ENCODE peak calls at places on chromosomes 13 and 19, in seven cellular contexts. P is choroid plexus epithelial cell; G is effector memory CD4-positive, alpha-beta T cell; E is NCI-H146; O is stimulated activated CD4-positive, alpha-beta T cell treated with anti-CD3 and anti-CD28 coated beads, Interleukin-12 subunit alpha, Interleukin-12 subunit beta, amount 100 ng/mL, for 24 hours; B is T-helper 9 cell; D is HS-5. Q is an unnamed sample.

GRCh38 chr19:41427647-41428480 is 690 bp upstream of the B3GNT8 start:
- DNase-seq in P (peak; percentile 22), D (no peak), G (peak; percentile 61), E (no peak), O (no peak), B (peak; percentile 48), Q (no peak)

GRCh38 chr19:1768248-1768647 is 14.9 kb downstream of the ONECUT3 start:
- DNase-seq in D (no peak), O (no peak), G (no peak), E (no peak), B (no peak), P (no peak), Q (no peak)

GRCh38 chr13:40406405-40407138 is 259.9 kb downstream of the FOXO1 start:
- DNase-seq in P (peak; percentile 91), E (no peak), O (no peak), B (no peak), G (no peak), D (peak; percentile 34), Q (no peak)

GRCh38 chr13:23969672-23970071 is 72.4 kb upstream of the C1QTNF9B start:
- DNase-seq in E (peak; percentile 79), D (no peak), B (no peak), P (peak; percentile 85), G (no peak), O (no peak), Q (no peak)

GRCh38 chr13:61880576-61881283 is 465.1 kb upstream of the PCDH20 start:
- DNase-seq in G (no peak), B (no peak), P (peak; percentile 14), E (peak; percentile 2), D (no peak), O (no peak), Q (no peak)

GRCh38 chr13:21079761-21080730 is 18.7 kb upstream of the LATS2 start:
- DNase-seq in G (no peak), D (peak; percentile 72), O (no peak), P (peak; percentile 89), B (no peak), E (no peak), Q (no peak)

GRCh38 chr13:93226065-93226622 is 463 bp upstream of the GPC6 start:
- DNase-seq in B (no peak), O (no peak), G (no peak), D (no peak), E (no peak), P (no peak), Q (no peak)

GRCh38 chr19:16062789-16063188 is 13.5 kb upstream of the TPM4 start:
- DNase-seq in D (no peak), O (no peak), E (no peak), G (peak; percentile 46), B (peak; percentile 71), P (peak; percentile 59), Q (no peak)

GRCh38 chr13:75636339-75637095 is 387 bp downstream of the LMO7 start:
- DNase-seq in D (no peak), G (peak; percentile 3), E (peak; percentile 87), P (peak; percentile 46), B (peak; percentile 19), O (peak; percentile 9), Q (no peak)

GRCh38 chr13:80296638-80297037 is 44.3 kb downstream of the SPRY2 start:
- DNase-seq in G (no peak), O (no peak), P (no peak), B (no peak), D (no peak), E (no peak), Q (no peak)

GRCh38 chr19:18507021-18507726 is 14.7 kb downstream of the ELL start:
- DNase-seq in P (no peak), B (no peak), O (no peak), E (no peak), G (peak; percentile 41), D (no peak), Q (no peak)

GRCh38 chr13:21069561-21070004 is 8.2 kb upstream of the LATS2 start:
- DNase-seq in O (no peak), G (no peak), P (peak; percentile 97), B (no peak), D (peak; percentile 89), E (no peak), Q (no peak)

GRCh38 chr13:91632071-91632470 is 233.7 kb downstream of the GPC5 start:
- DNase-seq in B (no peak), P (no peak), E (no peak), D (no peak), G (no peak), O (no peak), Q (no peak)

GRCh38 chr19:48963371-48964204 is 1.5 kb upstream of the FTL start:
- DNase-seq in D (no peak), O (peak; percentile 51), B (peak; percentile 44), E (peak; percentile 22), P (peak; percentile 70), G (peak; percentile 36), Q (no peak)

GRCh38 chr13:112740502-112741131 is 50.8 kb downstream of the ATP11A start:
- DNase-seq in G (no peak), B (no peak), E (no peak), O (no peak), D (peak; percentile 22), P (peak; percentile 80), Q (no peak)

GRCh38 chr19:7550169-7550770 is 14.8 kb downstream of the PNPLA6 start:
- DNase-seq in O (no peak), B (no peak), G (no peak), E (no peak), D (no peak), P (no peak), Q (no peak)

GRCh38 chr13:96898855-96899254 is 95.4 kb downstream of the OXGR1 start:
- DNase-seq in O (no peak), B (no peak), P (no peak), D (no peak), G (no peak), E (no peak), Q (no peak)

GRCh38 chr19:45766919-45767346 is 2.1 kb downstream of the SIX5 start:
- DNase-seq in G (no peak), E (no peak), O (no peak), D (no peak), B (no peak), P (peak; percentile 40), Q (no peak)

GRCh38 chr13:79799049-79799448 is 318.1 kb downstream of the NDFIP2 start:
- DNase-seq in B (no peak), E (no peak), D (no peak), O (no peak), G (no peak), P (no peak), Q (no peak)

GRCh38 chr13:110554227-110554836 is 7.2 kb downstream of the RAB20 start:
- DNase-seq in P (no peak), O (no peak), D (no peak), G (no peak), E (no peak), B (no peak), Q (no peak)

Q was measured in D721Med.